ENCODE peak calls at places on chromosome 11, in nine cellular contexts. H, U, O, N, D, Q, R, F and X are unnamed samples.

GRCh38 chr11:19368726-19369364 is 128.1 kb upstream of the E2F8 start:
- DNase-seq in H (no peak), U (no peak), O (no peak), N (no peak), D (peak), Q (peak), R (peak), F (no peak), X (no peak)

GRCh38 chr11:30328676-30329075 is 5.8 kb downstream of the ARL14EP start:
- DNase-seq in H (no peak), U (no peak), O (no peak), N (no peak), D (peak), Q (peak), R (no peak), F (no peak), X (no peak)

GRCh38 chr11:107576497-107577086 is 11.1 kb upstream of the ALKBH8 start:
- DNase-seq in H (no peak), U (no peak), O (peak), N (peak), D (peak), Q (no peak), R (peak), F (no peak), X (peak)

GRCh38 chr11:83816572-83817187 is 530.5 kb upstream of the CCDC90B start:
- DNase-seq in H (no peak), U (no peak), O (no peak), N (no peak), D (no peak), Q (no peak), R (peak), F (no peak), X (peak)

GRCh38 chr11:110878513-110878912 is 166.3 kb upstream of the ARHGAP20 start:
- DNase-seq in H (no peak), U (no peak), O (no peak), N (no peak), D (no peak), Q (peak), R (peak), F (no peak), X (peak)

GRCh38 chr11:44955019-44955738 is 4.5 kb upstream of the TP53I11 start:
- DNase-seq in H (no peak), U (peak), O (no peak), N (no peak), D (peak), Q (peak), R (peak), F (peak), X (peak)

GRCh38 chr11:111733655-111734088 is 32.5 kb downstream of the PPP2R1B start:
- DNase-seq in H (no peak), U (peak), O (no peak), N (no peak), D (no peak), Q (no peak), R (peak), F (no peak), X (no peak)

GRCh38 chr11:108672113-108672512 is 7.2 kb downstream of the DDX10 start:
- DNase-seq in H (no peak), U (no peak), O (no peak), N (no peak), D (peak), Q (no peak), R (peak), F (no peak), X (no peak)

GRCh38 chr11:8934735-8935478 is 2.2 kb upstream of the C11orf16 start:
- DNase-seq in H (peak), U (no peak), O (no peak), N (no peak), D (peak), Q (no peak), R (peak), F (no peak), X (peak)